ENCODE peak calls at places on chromosome 3, in five cellular contexts. One of them, this sample, is unnamed.

GRCh38 chr3:15556512-15556911 is 35.0 kb upstream of the COLQ start:
- DNase-seq in mucosa of descending colon: no peak
- DNase-seq in GM23338: no peak
- DNase-seq in A549: no peak
- DNase-seq in neural crest cell: no peak
- DNase-seq in this sample: no peak

GRCh38 chr3:26118165-26118564 is 328.3 kb downstream of the OXSM start:
- DNase-seq in mucosa of descending colon: no peak
- DNase-seq in GM23338: peak
- DNase-seq in A549: no peak
- DNase-seq in neural crest cell: no peak
- DNase-seq in this sample: no peak

GRCh38 chr3:11582123-11582968 is 61.4 kb downstream of the VGLL4 start:
- DNase-seq in mucosa of descending colon: no peak
- DNase-seq in GM23338: peak
- DNase-seq in A549: no peak
- DNase-seq in neural crest cell: no peak
- DNase-seq in this sample: no peak

GRCh38 chr3:139281096-139281495 is 62.7 kb upstream of the MRPS22 start:
- DNase-seq in mucosa of descending colon: no peak
- DNase-seq in GM23338: no peak
- DNase-seq in A549: no peak
- DNase-seq in neural crest cell: no peak
- DNase-seq in this sample: no peak

GRCh38 chr3:5231536-5231935 is 44.0 kb downstream of the EDEM1 start:
- DNase-seq in mucosa of descending colon: no peak
- DNase-seq in GM23338: no peak
- DNase-seq in A549: no peak
- DNase-seq in neural crest cell: no peak
- DNase-seq in this sample: no peak

GRCh38 chr3:150740733-150741496 is 22.1 kb downstream of the SIAH2 start:
- DNase-seq in mucosa of descending colon: no peak
- DNase-seq in GM23338: no peak
- DNase-seq in A549: no peak
- DNase-seq in neural crest cell: no peak
- DNase-seq in this sample: no peak

GRCh38 chr3:27659279-27660021 is 62.7 kb downstream of the EOMES start:
- DNase-seq in mucosa of descending colon: no peak
- DNase-seq in GM23338: peak
- DNase-seq in A549: peak
- DNase-seq in neural crest cell: peak
- DNase-seq in this sample: no peak

GRCh38 chr3:188497021-188497420 is 343.1 kb downstream of the LPP start:
- DNase-seq in mucosa of descending colon: no peak
- DNase-seq in GM23338: no peak
- DNase-seq in A549: no peak
- DNase-seq in neural crest cell: no peak
- DNase-seq in this sample: no peak

GRCh38 chr3:124563376-124563775 is 166.9 kb upstream of the UMPS start:
- DNase-seq in mucosa of descending colon: no peak
- DNase-seq in GM23338: no peak
- DNase-seq in A549: peak
- DNase-seq in neural crest cell: no peak
- DNase-seq in this sample: no peak

GRCh38 chr3:159882784-159883779 is 105.6 kb upstream of the IL12A start:
- DNase-seq in mucosa of descending colon: no peak
- DNase-seq in GM23338: no peak
- DNase-seq in A549: no peak
- DNase-seq in neural crest cell: no peak
- DNase-seq in this sample: no peak

GRCh38 chr3:138964264-138964663 is 17.2 kb downstream of the FOXL2NB start:
- DNase-seq in mucosa of descending colon: no peak
- DNase-seq in GM23338: no peak
- DNase-seq in A549: no peak
- DNase-seq in neural crest cell: no peak
- DNase-seq in this sample: no peak

DNA sequence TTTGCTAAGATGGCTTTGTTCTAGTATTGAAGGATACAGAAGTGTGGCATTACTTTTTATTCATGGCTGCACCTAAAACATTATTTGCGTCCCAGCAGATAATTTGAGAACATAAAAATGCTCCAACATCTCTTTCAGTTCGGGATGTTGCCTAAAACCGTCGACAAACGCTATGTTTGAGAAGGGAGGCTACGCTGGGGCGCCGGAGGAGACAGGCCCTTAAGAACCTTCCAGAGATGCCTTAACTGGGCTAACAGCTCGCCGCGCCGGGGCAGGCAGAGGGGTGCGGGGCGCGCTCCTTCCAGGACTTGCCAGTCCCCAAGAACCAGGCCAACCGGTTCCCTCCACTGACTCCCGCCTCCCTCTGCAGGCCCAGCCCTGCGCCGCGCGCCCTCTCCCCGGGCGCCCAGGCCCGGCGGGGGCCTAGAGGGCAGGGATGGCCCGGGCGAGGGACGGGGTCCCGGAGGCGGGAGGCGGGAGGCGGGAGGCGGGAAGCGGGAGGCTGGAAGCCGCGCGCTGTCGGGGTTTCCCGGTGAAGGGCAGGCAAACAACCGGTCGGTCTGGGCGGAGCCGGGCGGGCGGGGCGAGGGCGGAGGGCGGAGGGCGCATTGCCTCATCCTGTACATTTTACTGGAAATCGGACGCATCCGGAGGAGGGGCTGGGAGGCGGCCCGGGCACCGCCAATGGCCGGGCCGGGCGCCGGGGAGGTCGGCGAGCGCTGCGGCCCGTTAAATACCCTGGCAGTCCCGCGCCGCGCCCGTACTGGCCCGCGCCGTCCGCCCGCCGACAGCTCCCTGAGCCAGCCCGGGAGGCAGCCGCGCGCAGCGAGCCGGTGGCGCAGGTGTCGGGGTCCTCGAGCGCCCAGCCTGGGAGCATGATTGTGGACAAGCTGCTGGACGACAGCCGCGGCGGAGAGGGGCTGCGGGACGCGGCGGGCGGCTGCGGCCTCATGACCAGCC is at the start of gene NFKBIZ:
- DNase-seq in mucosa of descending colon: peak
- DNase-seq in GM23338: peak
- DNase-seq in A549: peak
- DNase-seq in neural crest cell: peak
- DNase-seq in this sample: peak
- TF ChIP-seq CTCF in mucosa of descending colon: no peak
- TF ChIP-seq CTCF in GM23338: no peak
- TF ChIP-seq CTCF in A549: no peak
- TF ChIP-seq CTCF in neural crest cell: no peak
- TF ChIP-seq CTCF in this sample: no peak

GRCh38 chr3:74883690-74884089 is 269.2 kb upstream of the CNTN3 start:
- DNase-seq in mucosa of descending colon: no peak
- DNase-seq in GM23338: peak
- DNase-seq in A549: peak
- DNase-seq in neural crest cell: no peak
- DNase-seq in this sample: no peak
- TF ChIP-seq CTCF in mucosa of descending colon: no peak
- TF ChIP-seq CTCF in GM23338: peak
- TF ChIP-seq CTCF in A549: no peak
- TF ChIP-seq CTCF in neural crest cell: peak
- TF ChIP-seq CTCF in this sample: peak

GRCh38 chr3:135504084-135504685 is 461.3 kb upstream of the PPP2R3A start:
- DNase-seq in mucosa of descending colon: no peak
- DNase-seq in GM23338: no peak
- DNase-seq in A549: no peak
- DNase-seq in neural crest cell: no peak
- DNase-seq in this sample: no peak
- TF ChIP-seq CTCF in mucosa of descending colon: no peak
- TF ChIP-seq CTCF in GM23338: no peak
- TF ChIP-seq CTCF in A549: no peak
- TF ChIP-seq CTCF in neural crest cell: no peak
- TF ChIP-seq CTCF in this sample: no peak

GRCh38 chr3:161100994-161101393 is 4.2 kb downstream of the B3GALNT1 start:
- DNase-seq in mucosa of descending colon: no peak
- DNase-seq in GM23338: no peak
- DNase-seq in A549: no peak
- DNase-seq in neural crest cell: no peak
- DNase-seq in this sample: no peak

GRCh38 chr3:161101609-161102008 is 3.5 kb downstream of the B3GALNT1 start:
- DNase-seq in mucosa of descending colon: no peak
- DNase-seq in GM23338: no peak
- DNase-seq in A549: no peak
- DNase-seq in neural crest cell: no peak
- DNase-seq in this sample: no peak

DNA sequence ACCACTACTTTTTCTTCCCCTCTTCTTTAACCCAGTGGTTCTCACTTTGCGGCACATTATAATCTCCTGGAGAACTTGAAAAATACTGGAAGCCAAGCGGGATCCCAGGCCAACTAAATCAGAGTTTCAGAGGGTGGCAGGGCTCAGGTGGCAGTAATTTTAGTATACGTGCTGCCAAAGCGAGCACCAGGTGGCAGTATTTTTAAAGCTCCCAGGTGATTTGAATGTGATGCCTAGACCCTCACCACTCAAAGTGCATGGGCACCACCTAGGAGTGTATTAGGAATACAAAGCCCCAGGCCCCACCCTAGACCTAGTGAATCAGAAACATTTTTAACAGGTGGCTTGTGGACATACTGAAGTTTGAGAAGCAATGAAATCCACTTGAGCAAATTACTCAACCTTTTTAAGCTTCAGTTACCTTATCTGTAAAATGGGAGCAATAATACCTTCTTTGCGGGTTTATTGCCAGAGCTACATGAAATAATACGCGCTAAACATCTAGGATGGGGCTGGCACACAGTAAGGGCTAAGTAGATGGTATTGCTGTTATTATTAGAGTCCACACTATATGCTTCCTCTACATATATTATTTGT is 8.3 kb downstream of the B3GALNT1 start:
- DNase-seq in mucosa of descending colon: no peak
- DNase-seq in GM23338: peak
- DNase-seq in A549: peak
- DNase-seq in neural crest cell: no peak
- DNase-seq in this sample: no peak
- TF ChIP-seq CTCF in mucosa of descending colon: no peak
- TF ChIP-seq CTCF in GM23338: peak
- TF ChIP-seq CTCF in A549: peak
- TF ChIP-seq CTCF in neural crest cell: peak
- TF ChIP-seq CTCF in this sample: peak

GRCh38 chr3:44065741-44066140 is 175.9 kb upstream of the TOPAZ1 start:
- DNase-seq in mucosa of descending colon: no peak
- DNase-seq in GM23338: peak
- DNase-seq in A549: no peak
- DNase-seq in neural crest cell: no peak
- DNase-seq in this sample: no peak
- TF ChIP-seq CTCF in mucosa of descending colon: no peak
- TF ChIP-seq CTCF in GM23338: peak
- TF ChIP-seq CTCF in A549: no peak
- TF ChIP-seq CTCF in neural crest cell: no peak
- TF ChIP-seq CTCF in this sample: peak

GRCh38 chr3:62832569-62832968 is 42.6 kb downstream of the CADPS start:
- DNase-seq in mucosa of descending colon: no peak
- DNase-seq in GM23338: no peak
- DNase-seq in A549: no peak
- DNase-seq in neural crest cell: no peak
- DNase-seq in this sample: no peak

GRCh38 chr3:62837145-62837787 is 38.0 kb downstream of the CADPS start:
- DNase-seq in mucosa of descending colon: no peak
- DNase-seq in GM23338: no peak
- DNase-seq in A549: no peak
- DNase-seq in neural crest cell: no peak
- DNase-seq in this sample: no peak

GRCh38 chr3:62827550-62827949 is 47.7 kb downstream of the CADPS start:
- DNase-seq in mucosa of descending colon: no peak
- DNase-seq in GM23338: no peak
- DNase-seq in A549: no peak
- DNase-seq in neural crest cell: no peak
- DNase-seq in this sample: no peak

GRCh38 chr3:62835594-62836236 is 39.5 kb downstream of the CADPS start:
- DNase-seq in mucosa of descending colon: no peak
- DNase-seq in GM23338: no peak
- DNase-seq in A549: no peak
- DNase-seq in neural crest cell: no peak
- DNase-seq in this sample: no peak

GRCh38 chr3:62833538-62833937 is 41.7 kb downstream of the CADPS start:
- DNase-seq in mucosa of descending colon: no peak
- DNase-seq in GM23338: peak
- DNase-seq in A549: peak
- DNase-seq in neural crest cell: no peak
- DNase-seq in this sample: no peak
- TF ChIP-seq CTCF in mucosa of descending colon: no peak
- TF ChIP-seq CTCF in GM23338: peak
- TF ChIP-seq CTCF in A549: no peak
- TF ChIP-seq CTCF in neural crest cell: peak
- TF ChIP-seq CTCF in this sample: peak

GRCh38 chr3:141050913-141051632 is at the start of gene SPSB4:
- DNase-seq in mucosa of descending colon: peak
- DNase-seq in GM23338: peak
- DNase-seq in A549: peak
- DNase-seq in neural crest cell: peak
- DNase-seq in this sample: no peak
- TF ChIP-seq CTCF in mucosa of descending colon: no peak
- TF ChIP-seq CTCF in GM23338: peak
- TF ChIP-seq CTCF in A549: no peak
- TF ChIP-seq CTCF in neural crest cell: peak
- TF ChIP-seq CTCF in this sample: no peak

This sample was measured in kidney epithelial cell.